ENCODE peak calls at places on chromosomes 12 and 14, in four cellular contexts. L is aorta, E is upper lobe of right lung, M is mesenchymal stem cell. V is an unnamed sample. For H3K4me1, the result is how much of the 10 kb centered on the place peaks cover.

GRCh38 chr14:68523994-68524725 is 268.7 kb downstream of the ZFP36L1 start:
- DNase-seq in L (no peak), E (no peak), M (no peak), V (peak)

GRCh38 chr12:71208053-71208685 is 50.4 kb upstream of the TSPAN8 start:
- DNase-seq in L (no peak), E (no peak), M (no peak), V (no peak)

GRCh38 chr12:62692884-62693283 is 226.3 kb downstream of the MON2 start:
- DNase-seq in L (no peak), E (no peak), M (peak), V (peak)

GRCh38 chr14:67420102-67420739 is 8.3 kb upstream of the PLEK2 start:
- DNase-seq in L (peak), E (no peak), M (no peak), V (no peak)

GRCh38 chr12:127717293-127717692 is 549.7 kb upstream of the TMEM132C start:
- DNase-seq in L (no peak), E (no peak), M (no peak), V (peak)

GRCh38 chr14:53376064-53376463 is 222.9 kb upstream of the DDHD1 start:
- DNase-seq in L (no peak), E (no peak), M (no peak), V (no peak)

GRCh38 chr12:56261503-56262230 is 3.5 kb upstream of the ANKRD52 start:
- DNase-seq in L (no peak), E (no peak), M (peak), V (peak)

GRCh38 chr14:24367506-24368214 is at the start of gene NFATC4:
- DNase-seq in L (peak), E (no peak), M (peak), V (peak)

GRCh38 chr14:67331368-67332125 is 28.1 kb downstream of the ATP6V1D start:
- DNase-seq in L (no peak), E (no peak), M (no peak), V (peak)

GRCh38 chr12:115185529-115185928 is 501.6 kb upstream of the TBX3 start:
- DNase-seq in L (no peak), E (no peak), M (peak), V (no peak)

GRCh38 chr14:77270361-77271112 is 469 bp downstream of the NGB start:
- DNase-seq in L (peak), E (no peak), M (no peak), V (no peak)

GRCh38 chr14:31749275-31749674 is 188.1 kb downstream of the NUBPL start:
- DNase-seq in L (no peak), E (no peak), M (no peak), V (no peak)

GRCh38 chr12:685388-685787 is 22.1 kb upstream of the NINJ2 start:
- DNase-seq in L (no peak), E (no peak), M (peak), V (no peak)

GRCh38 chr12:122609696-122610095 is 82.6 kb downstream of the KNTC1 start:
- DNase-seq in L (no peak), E (no peak), M (no peak), V (no peak)

GRCh38 chr14:98189521-98189920 is 1082.5 kb downstream of the BCL11B start:
- DNase-seq in L (no peak), E (no peak), M (no peak), V (no peak)

GRCh38 chr14:104121142-104121541 is 17.2 kb upstream of the KIF26A start:
- DNase-seq in L (peak), E (peak), M (no peak), V (no peak)

GRCh38 chr12:19045421-19045820 is 84.1 kb upstream of the PLEKHA5 start:
- DNase-seq in L (no peak), E (no peak), M (peak), V (peak)

GRCh38 chr12:104360157-104360556 is 56.6 kb downstream of the EID3 start:
- DNase-seq in L (no peak), E (no peak), M (no peak), V (peak)

GRCh38 chr14:72677664-72678063 is 216.2 kb downstream of the DPF3 start:
- DNase-seq in L (no peak), E (no peak), M (no peak), V (no peak)

GRCh38 chr12:107759410-107759809 is 1.5 kb downstream of the PRDM4 start:
- DNase-seq in L (no peak), E (no peak), M (peak), V (peak)

GRCh38 chr14:54435500-54435981 is 5.6 kb downstream of the CNIH1 start:
- DNase-seq in L (no peak), E (no peak), M (peak), V (peak)

GRCh38 chr12:65313704-65314317 is 35.3 kb downstream of the MSRB3 start:
- DNase-seq in L (no peak), E (no peak), M (peak), V (peak)

GRCh38 chr12:98974767-98975381 is 329.8 kb downstream of the APAF1 start:
- DNase-seq in L (no peak), E (no peak), M (no peak), V (no peak)

GRCh38 chr12:32789446-32789845 is 33.7 kb upstream of the YARS2 start:
- DNase-seq in L (no peak), E (no peak), M (no peak), V (no peak)

GRCh38 chr14:100369019-100369418 is 45.9 kb downstream of the SLC25A47 start:
- DNase-seq in L (no peak), E (no peak), M (no peak), V (no peak)

GRCh38 chr14:41609704-41610183 is 3.1 kb downstream of the LRFN5 start:
- DNase-seq in L (peak), E (peak), M (peak), V (peak)

GRCh38 chr12:92224685-92225331 is 79.2 kb upstream of the BTG1 start:
- DNase-seq in L (no peak), E (no peak), M (peak), V (peak)

GRCh38 chr12:132600048-132601032 is 10.0 kb downstream of the LRCOL1 start:
- DNase-seq in L (peak), E (peak), M (peak), V (peak)

GRCh38 chr12:121949643-121950397 is 31.4 kb downstream of the CFAP251 start:
- DNase-seq in L (no peak), E (no peak), M (peak), V (peak)

GRCh38 chr12:11171953-11172675 is 1.1 kb downstream of the SMIM10L1 start:
- DNase-seq in L (no peak), E (no peak), M (no peak), V (peak)

GRCh38 chr14:102819176-102819628 is 42.0 kb downstream of the TRAF3 start:
- DNase-seq in L (no peak), E (no peak), M (no peak), V (no peak)

GRCh38 chr12:124174406-124174805 is 120.5 kb upstream of the RFLNA start:
- DNase-seq in L (no peak), E (no peak), M (peak), V (peak)

GRCh38 chr12:23555808-23556207 is 393.7 kb downstream of the SOX5 start:
- DNase-seq in L (no peak), E (no peak), M (no peak), V (no peak)

GRCh38 chr14:92154283-92154942 is 32.6 kb downstream of the CPSF2 start:
- DNase-seq in L (no peak), E (no peak), M (no peak), V (peak)

GRCh38 chr12:124278389-124279101 is 16.3 kb upstream of the RFLNA start:
- DNase-seq in L (no peak), E (no peak), M (no peak), V (peak)

GRCh38 chr12:75041481-75041880 is 168.2 kb downstream of the KCNC2 start:
- DNase-seq in L (no peak), E (no peak), M (no peak), V (no peak)

GRCh38 chr12:49025463-49025862 is 6.9 kb upstream of the PRKAG1 start:
- DNase-seq in L (no peak), E (no peak), M (no peak), V (no peak)
- H3K4me3 ChIP-seq in L (no peak), E (no peak), M (no peak), V (no peak)

DNA sequence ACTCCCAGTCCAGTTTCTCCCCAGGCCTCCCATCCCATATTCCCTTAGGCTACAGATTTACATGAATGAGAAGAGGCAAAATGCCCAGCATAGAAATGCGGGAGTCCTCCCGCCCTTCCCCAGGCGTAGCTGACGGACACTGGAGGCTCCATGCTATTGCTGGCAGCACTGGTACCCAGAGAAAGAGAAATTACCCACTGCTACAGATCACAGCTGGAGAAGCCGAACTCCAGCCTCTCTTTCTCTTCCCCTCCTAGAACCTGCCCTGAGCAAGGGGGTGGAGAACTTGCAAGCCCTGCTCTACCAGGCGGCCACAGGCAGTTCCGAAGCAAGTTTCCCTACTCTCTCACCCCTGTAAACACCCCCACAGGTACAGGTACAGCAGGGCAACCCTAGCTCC is 3.6 kb downstream of the LTBR start:
- DNase-seq in L (no peak), E (no peak), M (no peak), V (no peak)
- H3K4me1 ChIP-seq in L (under half), E (under half), M (under half), V (under half)

GRCh38 chr12:53660064-53660463 is 15.8 kb downstream of the ATP5MC2 start:
- DNase-seq in L (no peak), E (no peak), M (peak), V (peak)

GRCh38 chr12:53659011-53659551 is 16.8 kb downstream of the ATP5MC2 start:
- DNase-seq in L (no peak), E (no peak), M (peak), V (peak)

GRCh38 chr12:53667080-53667479 is 8.8 kb downstream of the ATP5MC2 start:
- DNase-seq in L (no peak), E (no peak), M (no peak), V (peak)

GRCh38 chr12:53659609-53660008 is 16.3 kb downstream of the ATP5MC2 start:
- DNase-seq in L (no peak), E (no peak), M (peak), V (peak)

GRCh38 chr12:53664191-53664590 is 11.7 kb downstream of the ATP5MC2 start:
- DNase-seq in L (no peak), E (no peak), M (no peak), V (no peak)
- H3K4me3 ChIP-seq in L (no peak), E (no peak), M (no peak), V (no peak)

GRCh38 chr12:50568338-50569155 is 63.8 kb downstream of the DIP2B start:
- DNase-seq in L (no peak), E (no peak), M (peak), V (peak)
- H3K4me1 ChIP-seq in L (under half), E (half or more), M (under half), V (half or more)

DNA sequence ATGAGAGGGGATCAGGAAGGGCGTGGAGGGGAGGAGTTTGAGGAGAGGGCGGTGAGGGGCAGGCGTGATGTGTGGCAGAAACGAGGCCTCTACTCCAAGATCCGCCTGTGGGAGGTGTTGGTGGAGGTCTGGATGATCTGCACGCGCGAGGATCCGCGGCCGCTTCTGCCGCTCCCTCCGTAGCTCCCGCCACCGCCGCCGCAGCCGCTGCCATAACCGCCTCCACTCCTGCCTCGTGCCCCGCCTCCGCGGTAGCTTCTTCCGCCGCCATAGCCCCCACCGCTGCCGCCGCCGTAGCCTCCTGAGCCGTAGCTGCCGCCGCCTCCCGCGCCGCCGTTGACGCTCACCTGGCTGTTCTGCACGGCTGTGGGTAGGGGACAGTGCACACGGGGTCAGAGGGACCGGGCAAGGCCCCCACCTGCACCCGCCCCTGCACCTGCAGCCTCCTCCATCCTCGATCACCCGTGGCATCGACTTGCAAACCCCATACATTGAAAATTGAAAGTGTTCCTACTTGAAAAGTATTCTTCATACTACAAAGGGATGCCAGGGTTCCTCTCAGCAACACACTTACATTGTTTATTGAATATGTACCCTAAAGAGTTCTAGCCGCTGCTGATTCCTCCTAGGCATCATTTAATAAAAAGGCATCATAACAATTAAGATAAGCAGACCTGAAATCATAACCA is 11.0 kb upstream of the KRT1 start:
- DNase-seq in L (no peak), E (no peak), M (no peak), V (no peak)
- H3K4me3 ChIP-seq in L (no peak), E (peak), M (peak), V (no peak)

DNA sequence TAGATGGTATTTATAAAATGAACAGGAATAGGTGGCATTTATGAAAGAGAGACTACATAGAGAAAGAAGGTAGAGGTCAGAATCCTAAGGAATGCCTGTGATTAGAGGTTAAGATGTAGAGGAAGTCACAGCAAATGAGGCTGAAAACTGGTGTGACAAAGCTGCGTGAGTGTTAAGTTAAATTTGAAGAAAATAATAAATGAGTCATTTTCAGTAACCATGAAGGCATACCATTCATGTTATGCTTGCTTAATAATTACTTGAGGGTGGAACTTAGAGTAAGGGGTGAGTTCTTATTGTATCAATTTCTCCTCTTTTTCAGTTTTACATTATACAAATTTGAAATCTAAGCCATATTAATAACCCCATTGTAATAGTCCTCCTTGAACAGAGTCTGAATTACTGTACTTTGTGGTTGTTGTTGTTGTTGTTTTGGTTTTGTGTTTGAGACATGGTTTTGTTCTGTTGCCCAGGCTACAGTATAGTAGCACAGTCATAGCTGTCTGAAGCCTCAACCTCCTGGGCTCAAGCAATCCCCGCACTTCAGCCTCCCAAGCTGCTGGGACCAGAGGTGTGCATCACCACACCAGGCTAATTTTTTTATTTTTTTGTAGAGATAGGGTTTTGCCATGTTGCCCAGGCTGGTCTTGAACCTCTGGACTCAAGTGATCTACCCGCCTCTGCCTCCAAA is 761.5 kb downstream of the GALC start:
- DNase-seq in L (no peak), E (no peak), M (peak), V (no peak)
- H3K4me1 ChIP-seq in L (under half), E (under half), M (under half), V (under half)

DNA sequence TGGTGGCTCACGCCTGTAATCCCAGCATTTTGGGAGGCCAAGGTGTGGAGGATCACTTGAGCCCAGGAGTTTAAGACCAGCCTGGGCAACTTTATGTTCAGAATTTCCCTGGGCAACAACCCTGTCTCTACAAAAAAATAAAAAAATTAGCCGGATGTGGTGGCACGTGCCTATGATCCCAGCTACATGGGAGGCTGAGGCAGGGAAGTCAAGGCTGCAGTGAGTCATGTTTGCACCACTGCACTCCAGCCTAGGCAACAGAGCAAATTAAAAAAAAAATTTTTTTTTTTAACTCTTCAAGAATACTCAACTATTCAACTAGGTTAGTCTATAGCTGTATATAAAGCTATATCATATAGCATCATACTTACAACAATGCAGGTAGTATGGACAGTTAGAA is 113.0 kb downstream of the RALGAPA1 start:
- DNase-seq in L (no peak), E (no peak), M (no peak), V (no peak)
- H3K4me3 ChIP-seq in L (no peak), E (no peak), M (no peak), V (no peak)

DNA sequence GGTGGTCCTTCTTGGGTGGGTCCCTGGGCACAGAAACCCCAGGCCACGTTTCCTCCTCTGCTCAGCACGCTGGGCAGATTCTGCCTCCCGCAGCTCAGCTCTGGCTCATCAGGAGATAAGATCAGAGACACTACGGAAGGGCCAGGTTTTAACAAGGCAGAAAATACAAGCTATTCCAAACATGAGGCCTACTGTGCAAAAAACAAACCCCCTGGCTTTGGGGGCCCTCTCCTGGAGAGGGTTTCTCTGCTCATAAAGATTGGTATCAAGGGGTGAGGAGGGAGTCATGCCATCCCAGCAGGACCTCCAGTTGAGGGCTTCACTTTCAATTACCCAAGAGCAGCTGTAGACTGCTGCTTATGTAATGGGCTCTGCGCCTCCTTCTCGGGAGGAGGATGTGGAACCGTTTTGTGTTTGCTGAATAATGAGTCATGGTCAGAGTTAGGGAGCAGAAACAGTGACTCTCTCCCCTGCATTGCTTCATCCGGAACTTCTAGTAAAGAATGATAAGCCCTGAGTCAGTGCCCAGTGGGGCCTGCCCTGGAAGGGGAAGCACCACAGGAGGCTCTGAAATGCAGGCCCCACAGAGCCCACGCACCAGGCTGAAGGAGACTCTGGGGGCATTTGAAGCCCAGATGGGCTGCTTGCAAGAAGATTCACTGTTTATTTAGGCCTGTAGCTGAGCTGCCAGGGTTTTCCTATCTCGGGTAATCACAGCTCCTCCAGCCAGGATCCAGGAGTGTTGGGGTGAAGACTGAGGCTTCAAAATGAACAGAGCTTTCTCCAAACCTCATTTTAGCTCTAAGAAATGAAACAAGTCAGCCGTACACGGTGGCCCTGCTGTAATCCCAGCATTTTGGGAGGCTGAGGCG is 79.3 kb downstream of the SSPN start:
- DNase-seq in L (peak), E (peak), M (peak), V (peak)
- H3K4me1 ChIP-seq in L (under half), E (under half), M (under half), V (under half)

GRCh38 chr12:31687101-31687527 is 27.6 kb downstream of the ETFBKMT start:
- DNase-seq in L (no peak), E (no peak), M (no peak), V (no peak)
- H3K4me3 ChIP-seq in L (no peak), E (no peak), M (no peak), V (no peak)

DNA sequence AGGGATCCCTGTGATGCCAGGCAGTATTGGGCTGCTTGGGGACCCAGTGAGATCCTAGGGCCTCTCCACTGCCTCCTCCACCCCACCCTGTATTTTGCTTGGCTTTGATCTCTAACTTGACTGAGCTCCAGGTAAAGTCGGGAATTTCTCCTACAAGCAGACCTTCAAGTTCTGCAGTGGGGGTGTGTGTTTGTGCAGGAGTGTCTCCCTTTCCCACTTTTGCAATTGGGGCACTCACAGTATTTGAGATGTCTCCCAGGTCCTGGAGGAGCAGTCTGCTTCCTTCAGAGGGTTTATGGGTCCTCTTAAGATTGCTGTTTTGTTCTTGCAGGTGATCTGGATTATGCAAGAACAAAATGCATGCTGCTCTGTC is 68.9 kb downstream of the ALG10B start:
- DNase-seq in L (no peak), E (no peak), M (no peak), V (no peak)
- H3K4me1 ChIP-seq in L (under half), E (under half), M (under half), V (under half)